ENCODE peak calls at places on chromosomes 7 and 10, in five cellular contexts. One of them, this sample, is unnamed.

GRCh38 chr10:1142596-1142995 is 86.4 kb downstream of the WDR37 start:
- DNase-seq in stimulated activated CD4-positive, alpha-beta T cell treated with anti-CD3 and anti-CD28 coated beads, TNF-alpha, amount 100 ng/mL, for 4 hours: no peak
- DNase-seq in myocyte: no peak
- DNase-seq in OCI-LY7: peak; percentile 13
- DNase-seq in activated T-cell treated with anti-CD3 and anti-CD28 coated beads, Interleukin-2, amount 50 U/mL, for 48 hours: no peak
- DNase-seq in this sample: no peak

GRCh38 chr7:81662531-81662930 is 107.3 kb downstream of the HGF start:
- DNase-seq in stimulated activated CD4-positive, alpha-beta T cell treated with anti-CD3 and anti-CD28 coated beads, TNF-alpha, amount 100 ng/mL, for 4 hours: no peak
- DNase-seq in activated T-cell treated with anti-CD3 and anti-CD28 coated beads, Interleukin-2, amount 50 U/mL, for 48 hours: no peak
- DNase-seq in myocyte: no peak
- DNase-seq in OCI-LY7: no peak
- DNase-seq in this sample: no peak

GRCh38 chr7:55339033-55339995 is 25.8 kb upstream of the LANCL2 start:
- DNase-seq in OCI-LY7: no peak
- DNase-seq in myocyte: no peak
- DNase-seq in activated T-cell treated with anti-CD3 and anti-CD28 coated beads, Interleukin-2, amount 50 U/mL, for 48 hours: no peak
- DNase-seq in stimulated activated CD4-positive, alpha-beta T cell treated with anti-CD3 and anti-CD28 coated beads, TNF-alpha, amount 100 ng/mL, for 4 hours: no peak
- DNase-seq in this sample: no peak

GRCh38 chr7:141053626-141054025 is 20.2 kb upstream of the TMEM178B start:
- DNase-seq in myocyte: peak; percentile 93
- DNase-seq in stimulated activated CD4-positive, alpha-beta T cell treated with anti-CD3 and anti-CD28 coated beads, TNF-alpha, amount 100 ng/mL, for 4 hours: peak; percentile 37
- DNase-seq in activated T-cell treated with anti-CD3 and anti-CD28 coated beads, Interleukin-2, amount 50 U/mL, for 48 hours: peak; percentile 49
- DNase-seq in OCI-LY7: no peak
- DNase-seq in this sample: no peak

GRCh38 chr7:34756025-34756437 is 98.0 kb downstream of the NPSR1 start:
- DNase-seq in OCI-LY7: no peak
- DNase-seq in myocyte: no peak
- DNase-seq in stimulated activated CD4-positive, alpha-beta T cell treated with anti-CD3 and anti-CD28 coated beads, TNF-alpha, amount 100 ng/mL, for 4 hours: no peak
- DNase-seq in activated T-cell treated with anti-CD3 and anti-CD28 coated beads, Interleukin-2, amount 50 U/mL, for 48 hours: no peak
- DNase-seq in this sample: no peak

GRCh38 chr7:17448479-17449423 is 150.3 kb downstream of the AHR start:
- DNase-seq in stimulated activated CD4-positive, alpha-beta T cell treated with anti-CD3 and anti-CD28 coated beads, TNF-alpha, amount 100 ng/mL, for 4 hours: no peak
- DNase-seq in activated T-cell treated with anti-CD3 and anti-CD28 coated beads, Interleukin-2, amount 50 U/mL, for 48 hours: no peak
- DNase-seq in OCI-LY7: no peak
- DNase-seq in myocyte: no peak
- DNase-seq in this sample: no peak

GRCh38 chr7:81111358-81111757 is 192.5 kb upstream of the SEMA3C start:
- DNase-seq in activated T-cell treated with anti-CD3 and anti-CD28 coated beads, Interleukin-2, amount 50 U/mL, for 48 hours: no peak
- DNase-seq in OCI-LY7: no peak
- DNase-seq in stimulated activated CD4-positive, alpha-beta T cell treated with anti-CD3 and anti-CD28 coated beads, TNF-alpha, amount 100 ng/mL, for 4 hours: no peak
- DNase-seq in myocyte: peak; percentile 93
- DNase-seq in this sample: no peak

GRCh38 chr10:132611986-132612385 is 74.4 kb downstream of the INPP5A start:
- DNase-seq in OCI-LY7: no peak
- DNase-seq in myocyte: no peak
- DNase-seq in activated T-cell treated with anti-CD3 and anti-CD28 coated beads, Interleukin-2, amount 50 U/mL, for 48 hours: no peak
- DNase-seq in stimulated activated CD4-positive, alpha-beta T cell treated with anti-CD3 and anti-CD28 coated beads, TNF-alpha, amount 100 ng/mL, for 4 hours: no peak
- DNase-seq in this sample: no peak

GRCh38 chr7:114760477-114760876 is 161.4 kb upstream of the MDFIC start:
- DNase-seq in activated T-cell treated with anti-CD3 and anti-CD28 coated beads, Interleukin-2, amount 50 U/mL, for 48 hours: no peak
- DNase-seq in OCI-LY7: no peak
- DNase-seq in myocyte: no peak
- DNase-seq in stimulated activated CD4-positive, alpha-beta T cell treated with anti-CD3 and anti-CD28 coated beads, TNF-alpha, amount 100 ng/mL, for 4 hours: no peak
- DNase-seq in this sample: no peak

This sample was measured in MV-4-11.